ENCODE peak calls at places on chromosome 5, in eight cellular contexts. G is adrenal gland; N is PC-3; Q is right atrium auricular region; V is CD4-positive, CD25-positive, alpha-beta regulatory T cell; F is CD8-positive, alpha-beta T cell; L is SJSA1; M is GM23338. E is an unnamed sample.
A peak's percentile ranks its signal among the peaks of the same experiment; 100 is the strongest.

GRCh38 chr5:18954239-18954638 is 1033.8 kb downstream of the CDH18 start:
- DNase-seq in G (no peak), N (no peak), Q (no peak), V (no peak), F (no peak), L (no peak), M (no peak), E (no peak)

GRCh38 chr5:135027318-135027698 is 6.7 kb downstream of the PITX1 start:
- DNase-seq in G (no peak), N (no peak), Q (no peak), V (no peak), F (no peak), L (no peak), M (peak; percentile 58), E (no peak)

GRCh38 chr5:4205408-4205807 is 609.8 kb downstream of the IRX1 start:
- DNase-seq in G (no peak), N (no peak), Q (peak; percentile 53), V (no peak), F (no peak), L (no peak), M (no peak), E (no peak)

GRCh38 chr5:99032234-99033013 is 103.6 kb upstream of the CHD1 start:
- DNase-seq in G (peak; percentile 58), N (peak; percentile 91), Q (no peak), V (no peak), F (no peak), L (peak; percentile 65), M (peak; percentile 80), E (peak; percentile 12)

GRCh38 chr5:54909911-54910870 is 75.2 kb downstream of the ESM1 start:
- DNase-seq in G (no peak), N (no peak), Q (no peak), V (no peak), F (no peak), L (no peak), M (no peak), E (no peak)

GRCh38 chr5:153157156-153157555 is 333.3 kb upstream of the GRIA1 start:
- DNase-seq in G (no peak), N (no peak), Q (no peak), V (no peak), F (no peak), L (no peak), M (no peak), E (no peak)

GRCh38 chr5:168793844-168794837 is 215.0 kb upstream of the PANK3 start:
- DNase-seq in G (peak; percentile 85), N (no peak), Q (peak; percentile 64), V (no peak), F (no peak), L (no peak), M (no peak), E (no peak)

GRCh38 chr5:154977409-154977808 is 36.1 kb upstream of the KIF4B start:
- DNase-seq in G (no peak), N (peak; percentile 59), Q (no peak), V (no peak), F (no peak), L (no peak), M (no peak), E (no peak)

GRCh38 chr5:96049398-96050272 is 88.0 kb upstream of the ELL2 start:
- DNase-seq in G (no peak), N (no peak), Q (no peak), V (no peak), F (no peak), L (no peak), M (no peak), E (no peak)

GRCh38 chr5:154053468-154053867 is 14.7 kb downstream of the MFAP3 start:
- DNase-seq in G (no peak), N (no peak), Q (no peak), V (no peak), F (no peak), L (no peak), M (no peak), E (no peak)

GRCh38 chr5:176819476-176819875 is 9.1 kb downstream of the UNC5A start:
- DNase-seq in G (no peak), N (no peak), Q (no peak), V (no peak), F (no peak), L (no peak), M (peak; percentile 32), E (no peak)

GRCh38 chr5:58872670-58873273 is 289.9 kb downstream of the RAB3C start:
- DNase-seq in G (no peak), N (no peak), Q (no peak), V (no peak), F (no peak), L (no peak), M (no peak), E (no peak)

GRCh38 chr5:173352366-173353069 is 24.3 kb upstream of the STC2 start:
- DNase-seq in G (no peak), N (no peak), Q (no peak), V (no peak), F (no peak), L (no peak), M (no peak), E (no peak)

GRCh38 chr5:173989432-173990082 is 587 bp downstream of the C5orf47 start:
- DNase-seq in G (no peak), N (no peak), Q (no peak), V (no peak), F (no peak), L (no peak), M (no peak), E (no peak)

GRCh38 chr5:89117131-89117644 is 234.2 kb upstream of the MEF2C start:
- DNase-seq in G (no peak), N (peak; percentile 64), Q (no peak), V (no peak), F (no peak), L (no peak), M (no peak), E (peak; percentile 6)

GRCh38 chr5:159206368-159206767 is 3.0 kb downstream of the RNF145 start:
- DNase-seq in G (no peak), N (peak; percentile 12), Q (no peak), V (peak; percentile 9), F (no peak), L (no peak), M (no peak), E (no peak)

GRCh38 chr5:36691241-36691640 is 84.8 kb downstream of the SLC1A3 start:
- DNase-seq in G (no peak), N (no peak), Q (no peak), V (no peak), F (no peak), L (no peak), M (no peak), E (no peak)

GRCh38 chr5:36690041-36690941 is 83.9 kb downstream of the SLC1A3 start:
- DNase-seq in G (peak; percentile 76), N (peak; percentile 92), Q (peak; percentile 80), V (peak; percentile 36), F (peak; percentile 62), L (peak; percentile 97), M (peak; percentile 96), E (no peak)

GRCh38 chr5:36694351-36694750 is 87.9 kb downstream of the SLC1A3 start:
- DNase-seq in G (no peak), N (no peak), Q (no peak), V (no peak), F (no peak), L (no peak), M (no peak), E (no peak)

GRCh38 chr5:36692791-36693763 is 86.7 kb downstream of the SLC1A3 start:
- DNase-seq in G (peak; percentile 77), N (peak; percentile 83), Q (peak; percentile 91), V (no peak), F (peak; percentile 28), L (peak; percentile 80), M (peak; percentile 96), E (no peak)

GRCh38 chr5:36691993-36692392 is 85.6 kb downstream of the SLC1A3 start:
- DNase-seq in G (no peak), N (no peak), Q (no peak), V (no peak), F (no peak), L (no peak), M (no peak), E (no peak)
- H3K27ac ChIP-seq in G (peak overlapping the region; percentile 51), N (no peak overlapping the region), Q (peak overlapping the region; percentile 88), V (no peak overlapping the region), F (no peak overlapping the region), L (no peak overlapping the region), M (no peak overlapping the region), E (no peak overlapping the region)

GRCh38 chr5:7395432-7396168 is at the start of gene ADCY2:
- DNase-seq in G (no peak), N (no peak), Q (no peak), V (no peak), F (no peak), L (no peak), M (peak; percentile 49), E (no peak)
- H3K27ac ChIP-seq in G (peak within 1 kb of the TSS; percentile 49), N (no peak within 1 kb of the TSS), Q (peak within 1 kb of the TSS; percentile 18), V (no peak within 1 kb of the TSS), F (no peak within 1 kb of the TSS), L (no peak within 1 kb of the TSS), M (peak within 1 kb of the TSS; percentile 57), E (no peak within 1 kb of the TSS)

GRCh38 chr5:149888280-149888679 is 56.3 kb downstream of the PDE6A start:
- DNase-seq in G (no peak), N (no peak), Q (no peak), V (no peak), F (no peak), L (no peak), M (no peak), E (no peak)
- H3K27ac ChIP-seq in G (peak overlapping the region; percentile 26), N (no peak overlapping the region), Q (no peak overlapping the region), V (no peak overlapping the region), F (no peak overlapping the region), L (peak overlapping the region; percentile 54), M (no peak overlapping the region), E (no peak overlapping the region)

GRCh38 chr5:16935271-16936149 is 578 bp downstream of the MYO10 start:
- DNase-seq in G (peak; percentile 42), N (peak; percentile 75), Q (peak; percentile 60), V (no peak), F (no peak), L (peak; percentile 73), M (peak; percentile 79), E (peak; percentile 57)

GRCh38 chr5:16937023-16937379 is 913 bp upstream of the MYO10 start:
- DNase-seq in G (no peak), N (peak; percentile 92), Q (no peak), V (no peak), F (no peak), L (no peak), M (peak; percentile 17), E (peak; percentile 66)

GRCh38 chr5:16934669-16935068 is 1.4 kb downstream of the MYO10 start:
- DNase-seq in G (no peak), N (peak; percentile 68), Q (no peak), V (no peak), F (no peak), L (no peak), M (peak; percentile 17), E (no peak)

GRCh38 chr5:16936150-16937022 is at the start of gene MYO10:
- DNase-seq in G (peak; percentile 84), N (peak; percentile 89), Q (peak; percentile 68), V (peak; percentile 7), F (peak; percentile 22), L (peak; percentile 93), M (peak; percentile 81), E (no peak)

DNA sequence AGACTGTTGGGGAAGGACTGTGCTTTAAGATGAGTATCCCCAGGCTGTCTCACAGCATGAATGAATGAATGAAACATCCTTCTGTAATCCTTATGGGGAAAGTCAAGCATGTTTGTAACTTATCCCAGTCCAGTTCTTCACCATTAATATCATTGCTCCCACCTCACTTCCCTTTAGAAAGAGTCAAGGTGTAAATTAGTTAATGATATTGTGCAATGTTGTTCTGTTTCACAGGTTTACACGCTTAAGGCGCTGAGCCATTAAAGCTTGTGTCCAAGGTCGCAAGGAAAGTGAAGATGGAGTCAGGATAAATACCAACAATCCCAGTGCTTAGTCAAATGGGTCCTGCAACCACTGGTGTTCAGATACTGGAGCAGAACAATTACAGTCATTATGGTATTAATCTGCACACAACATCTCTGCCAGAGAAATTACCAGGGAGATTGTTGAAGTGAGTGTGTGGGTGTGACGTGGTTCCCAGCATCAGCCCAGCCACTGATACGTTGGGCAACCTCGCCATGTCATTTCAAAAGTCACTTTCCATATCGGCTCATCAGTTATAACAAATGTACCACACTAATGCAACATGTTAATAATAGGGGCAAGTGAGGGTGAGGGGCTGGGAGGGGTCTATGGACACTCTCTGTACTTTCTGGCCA is 1.5 kb upstream of the MYO10 start:
- DNase-seq in G (no peak), N (no peak), Q (no peak), V (no peak), F (no peak), L (no peak), M (no peak), E (no peak)
- H3K27ac ChIP-seq in G (no peak overlapping the region), N (no peak overlapping the region), Q (no peak overlapping the region), V (no peak overlapping the region), F (no peak overlapping the region), L (no peak overlapping the region), M (no peak overlapping the region), E (peak overlapping the region; percentile 94)